ENCODE peak calls at places on chromosomes 5 and 9, in ten cellular contexts. N, Q, K, D, O, V, Y, X, W and U are unnamed samples.
A peak's percentile ranks its signal among the peaks of the same experiment; 100 is the strongest.

GRCh38 chr9:132910376-132910775 is 31.7 kb downstream of the SPACA9 start:
- DNase-seq in X (no peak), Q (no peak), K (no peak), D (no peak), N (no peak), W (no peak), Y (no peak), V (no peak), O (no peak), U (no peak)

GRCh38 chr9:77756449-77756848 is 108.3 kb upstream of the GNA14 start:
- DNase-seq in W (peak; percentile 79), Q (no peak), V (no peak), N (no peak), X (no peak), D (no peak), O (no peak), K (no peak), Y (no peak), U (no peak)

GRCh38 chr9:90038778-90039177 is 434.0 kb downstream of the GADD45G start:
- DNase-seq in Y (no peak), K (no peak), N (peak; percentile 4), O (no peak), V (no peak), D (no peak), X (no peak), W (no peak), Q (no peak), U (peak; percentile 29)

GRCh38 chr5:147911427-147911826 is 5.1 kb upstream of the C5orf46 start:
- DNase-seq in D (peak; percentile 80), X (no peak), W (no peak), V (no peak), Y (no peak), Q (no peak), N (no peak), O (peak; percentile 52), K (no peak), U (no peak)

GRCh38 chr5:156879665-156880285 is 29.7 kb downstream of the PPP1R2B start:
- DNase-seq in Q (no peak), W (no peak), Y (no peak), N (no peak), K (no peak), O (no peak), D (no peak), X (no peak), V (no peak), U (no peak)

GRCh38 chr9:14307989-14308750 is 5.8 kb downstream of the NFIB start:
- DNase-seq in D (no peak), X (no peak), W (no peak), Q (no peak), N (no peak), Y (no peak), V (no peak), K (no peak), O (no peak), U (no peak)

GRCh38 chr9:116589392-116590354 is 97.4 kb upstream of the TRIM32 start:
- DNase-seq in D (no peak), W (peak; percentile 91), O (no peak), Q (peak; percentile 84), N (peak; percentile 94), K (no peak), Y (peak; percentile 78), X (no peak), V (no peak), U (no peak)

GRCh38 chr9:3736186-3736585 is 210.4 kb upstream of the RFX3 start:
- DNase-seq in W (no peak), D (no peak), Y (no peak), X (no peak), Q (peak; percentile 11), O (no peak), K (no peak), V (no peak), N (no peak), U (no peak)

GRCh38 chr9:34452568-34452967 is 5.8 kb downstream of the FAM219A start:
- DNase-seq in X (no peak), Y (no peak), Q (no peak), O (no peak), D (no peak), V (no peak), W (no peak), N (no peak), K (no peak), U (no peak)

GRCh38 chr5:137320056-137321045 is 178.8 kb downstream of the SPOCK1 start:
- DNase-seq in O (no peak), D (no peak), K (no peak), W (peak; percentile 78), V (no peak), N (peak; percentile 80), Y (peak; percentile 58), X (peak; percentile 35), Q (peak; percentile 76), U (peak; percentile 74)

GRCh38 chr9:83473488-83473971 is 64.7 kb downstream of the FRMD3 start:
- DNase-seq in X (no peak), Q (peak; percentile 12), W (no peak), O (no peak), V (no peak), N (no peak), K (no peak), Y (peak; percentile 2), D (no peak), U (no peak)

GRCh38 chr9:126155756-126156664 is 170.6 kb upstream of the MVB12B start:
- DNase-seq in W (no peak), X (no peak), K (no peak), O (no peak), D (peak; percentile 39), V (no peak), N (no peak), Q (no peak), Y (no peak), U (no peak)

GRCh38 chr5:130277522-130277921 is 373.3 kb downstream of the CHSY3 start:
- DNase-seq in Y (no peak), K (no peak), W (no peak), D (no peak), X (no peak), Q (no peak), N (no peak), V (no peak), O (no peak), U (no peak)

GRCh38 chr9:91374939-91375338 is 13.2 kb upstream of the AUH start:
- DNase-seq in Q (peak; percentile 33), O (no peak), X (no peak), W (no peak), V (no peak), D (no peak), N (no peak), K (no peak), Y (peak; percentile 49), U (peak; percentile 85)

DNA sequence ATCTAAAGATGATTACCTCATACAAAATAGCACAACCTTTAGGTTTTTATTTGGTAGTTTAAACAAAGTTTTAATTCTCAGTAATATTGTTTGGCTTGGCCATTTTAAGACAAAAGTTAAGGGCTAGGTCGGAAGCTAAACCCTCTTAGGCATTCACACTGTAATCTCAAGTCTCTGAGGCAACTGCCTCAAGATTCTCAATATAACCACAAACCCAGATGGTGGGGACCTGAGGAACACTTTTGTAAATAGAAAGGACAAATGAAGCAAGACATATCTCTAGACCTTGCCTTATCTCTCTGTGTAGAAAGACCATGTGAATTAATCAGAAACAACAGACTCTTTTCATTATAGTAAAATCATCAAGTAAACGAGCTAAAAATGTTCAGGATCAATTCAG is 500.2 kb upstream of the CDH6 start:
- DNase-seq in Y (no peak), N (no peak), K (no peak), D (no peak), O (no peak), Q (no peak), W (no peak), V (no peak), X (no peak), U (no peak)
- H3K4me3 ChIP-seq in Y (no peak overlapping the region), N (no peak overlapping the region), K (no peak overlapping the region), D (no peak overlapping the region), O (no peak overlapping the region), Q (no peak overlapping the region), W (no peak overlapping the region), V (no peak overlapping the region), X (no peak overlapping the region), U (no peak overlapping the region)

GRCh38 chr5:139131881-139132480 is 66.2 kb downstream of the SIL1 start:
- DNase-seq in O (no peak), Q (no peak), W (no peak), Y (no peak), V (no peak), X (no peak), N (no peak), D (no peak), K (no peak), U (no peak)
- H3K4me3 ChIP-seq in O (no peak overlapping the region), Q (no peak overlapping the region), W (no peak overlapping the region), Y (no peak overlapping the region), V (no peak overlapping the region), X (no peak overlapping the region), N (no peak overlapping the region), D (peak overlapping the region; percentile 46), K (no peak overlapping the region), U (no peak overlapping the region)

GRCh38 chr5:179281688-179282087 is 63.6 kb downstream of the ADAMTS2 start:
- DNase-seq in D (no peak), K (no peak), V (no peak), W (no peak), Q (no peak), Y (no peak), N (no peak), O (no peak), X (no peak), U (no peak)
- H3K4me3 ChIP-seq in D (no peak overlapping the region), K (no peak overlapping the region), V (no peak overlapping the region), W (no peak overlapping the region), Q (no peak overlapping the region), Y (no peak overlapping the region), N (no peak overlapping the region), O (no peak overlapping the region), X (no peak overlapping the region), U (no peak overlapping the region)

GRCh38 chr5:142696379-142696778 is 10.5 kb upstream of the FGF1 start:
- DNase-seq in Q (no peak), X (no peak), W (no peak), Y (no peak), N (no peak), V (no peak), O (no peak), K (no peak), D (no peak), U (no peak)

GRCh38 chr5:142697846-142698245 is 12.0 kb upstream of the FGF1 start:
- DNase-seq in Q (peak; percentile 79), W (no peak), X (no peak), N (no peak), V (no peak), O (no peak), Y (peak; percentile 47), D (no peak), K (no peak), U (no peak)

GRCh38 chr5:142699105-142699720 is 13.3 kb upstream of the FGF1 start:
- DNase-seq in K (peak; percentile 63), V (peak; percentile 58), Y (peak; percentile 89), D (peak; percentile 85), O (peak; percentile 84), W (peak; percentile 89), N (peak; percentile 88), Q (peak; percentile 94), X (no peak), U (peak; percentile 76)

GRCh38 chr5:142698447-142698846 is 12.6 kb upstream of the FGF1 start:
- DNase-seq in D (no peak), Q (no peak), V (no peak), N (no peak), W (no peak), X (no peak), K (no peak), O (no peak), Y (no peak), U (no peak)

DNA sequence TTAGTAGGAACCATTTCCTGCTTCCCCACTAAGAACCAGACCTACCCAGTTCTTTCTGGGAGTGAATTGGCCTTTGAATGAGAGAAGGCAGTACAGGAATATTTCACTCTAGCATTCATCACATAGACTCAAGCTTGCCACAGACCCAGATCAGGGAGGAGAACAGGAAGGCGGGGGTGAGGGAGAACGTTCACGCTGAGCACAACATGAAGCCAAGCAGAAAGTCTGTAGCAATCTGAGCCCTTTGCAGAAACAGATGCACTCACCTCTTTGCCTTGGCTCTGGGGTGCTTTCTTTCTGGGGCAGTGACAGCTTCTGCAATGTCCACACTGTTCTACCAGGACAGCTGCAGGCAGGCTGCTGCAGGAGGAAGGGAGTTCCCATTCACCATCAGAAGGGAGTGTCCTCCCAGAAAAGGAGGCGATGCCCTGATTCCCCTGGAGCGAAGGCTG is 11.5 kb upstream of the FGF1 start:
- DNase-seq in V (no peak), O (no peak), X (peak; percentile 76), Y (peak; percentile 81), D (no peak), W (no peak), N (no peak), K (no peak), Q (peak; percentile 87), U (no peak)
- H3K4me3 ChIP-seq in V (no peak overlapping the region), O (no peak overlapping the region), X (no peak overlapping the region), Y (no peak overlapping the region), D (peak overlapping the region; percentile 24), W (no peak overlapping the region), N (no peak overlapping the region), K (no peak overlapping the region), Q (peak overlapping the region; percentile 28), U (no peak overlapping the region)